ENCODE peak calls at places on chromosomes 5 and 9, in nine cellular contexts. V is HuH-7; B is CD4-positive, alpha-beta T cell; L is sigmoid colon; F is posterior cingulate gyrus; S is HL-60; Q is stimulated activated CD4-positive, alpha-beta T cell treated with anti-CD3 and anti-CD28 coated beads, Interleukin-2, amount 100 ng/mL, for 48 hours; E is tibial nerve; P is endothelial cell. I is an unnamed sample.

GRCh38 chr9:107213561-107214028 is 69.5 kb upstream of the RAD23B start:
- DNase-seq in S (no peak), E (no peak), Q (peak; percentile 2), P (no peak), V (peak; percentile 12), B (peak; percentile 2), F (no peak), L (no peak), I (no peak)

GRCh38 chr5:179381691-179382090 is 36.4 kb upstream of the ADAMTS2 start:
- DNase-seq in V (no peak), B (no peak), F (no peak), P (no peak), E (no peak), S (no peak), L (no peak), Q (no peak), I (no peak)

GRCh38 chr5:79842991-79843390 is 148.1 kb downstream of the MTX3 start:
- DNase-seq in V (no peak), S (no peak), L (no peak), B (no peak), F (no peak), P (no peak), E (no peak), Q (no peak), I (no peak)

GRCh38 chr5:179374506-179375235 is 29.4 kb upstream of the ADAMTS2 start:
- DNase-seq in B (no peak), P (no peak), L (peak; percentile 40), Q (no peak), V (no peak), F (no peak), E (no peak), S (no peak), I (no peak)

GRCh38 chr5:157913575-157913974 is 54.6 kb upstream of the CLINT1 start:
- DNase-seq in E (no peak), P (no peak), L (no peak), S (peak; percentile 30), B (no peak), V (no peak), F (no peak), Q (no peak), I (peak; percentile 68)

GRCh38 chr5:54975701-54976100 is 9.7 kb downstream of the ESM1 start:
- DNase-seq in F (no peak), S (no peak), P (no peak), B (no peak), Q (no peak), V (no peak), E (no peak), L (no peak), I (no peak)

GRCh38 chr5:64384761-64385160 is 121.1 kb upstream of the RGS7BP start:
- DNase-seq in B (no peak), V (peak; percentile 1), E (no peak), F (no peak), P (peak; percentile 45), L (no peak), S (no peak), Q (no peak), I (no peak)

GRCh38 chr9:19028835-19029451 is 4.1 kb downstream of the SAXO1 start:
- DNase-seq in Q (peak; percentile 20), E (no peak), F (no peak), B (no peak), P (peak; percentile 51), L (no peak), S (peak; percentile 9), V (peak; percentile 77), I (peak; percentile 64)

GRCh38 chr5:33800221-33800950 is 91.4 kb downstream of the ADAMTS12 start:
- DNase-seq in S (no peak), F (no peak), V (no peak), L (no peak), E (no peak), P (no peak), Q (no peak), B (no peak), I (no peak)

GRCh38 chr5:179623906-179624741 is 653 bp upstream of the HNRNPH1 start:
- DNase-seq in Q (peak; percentile 43), E (no peak), F (no peak), B (peak; percentile 38), V (no peak), P (no peak), L (peak; percentile 77), S (peak; percentile 68), I (no peak)

GRCh38 chr9:77915744-77916143 is 115.9 kb downstream of the GNAQ start:
- DNase-seq in S (no peak), L (no peak), P (no peak), V (no peak), B (no peak), Q (no peak), F (no peak), E (no peak), I (no peak)

I was measured in neuronal stem cell.